ENCODE peak calls at places on chromosome 6, in five cellular contexts. R is breast epithelium, K is DND-41, T is AG10803, X is nephron progenitor cell. U is an unnamed sample.

GRCh38 chr6:126091507-126091906 is 105.2 kb downstream of the TRMT11 start:
- DNase-seq in R (no peak), T (no peak), X (no peak), K (no peak), U (no peak)

GRCh38 chr6:90860822-90861601 is 274.1 kb upstream of the MAP3K7 start:
- DNase-seq in K (peak), X (no peak), T (no peak), R (no peak), U (no peak)

GRCh38 chr6:125748534-125749111 is 809 bp upstream of the HEY2 start:
- DNase-seq in R (no peak), K (no peak), T (peak), X (no peak), U (no peak)

GRCh38 chr6:87723727-87724078 is 21.7 kb upstream of the AKIRIN2 start:
- DNase-seq in R (no peak), K (no peak), T (no peak), X (no peak), U (no peak)

GRCh38 chr6:26388441-26388840 is 5.5 kb downstream of the BTN2A2 start:
- DNase-seq in X (no peak), T (no peak), R (no peak), K (no peak), U (no peak)

GRCh38 chr6:27863962-27864905 is 48.0 kb downstream of the OR2B2 start:
- DNase-seq in K (no peak), X (no peak), R (no peak), T (peak), U (no peak)

GRCh38 chr6:160912411-160912810 is 79.2 kb upstream of the MAP3K4 start:
- DNase-seq in X (no peak), R (no peak), T (no peak), K (no peak), U (no peak)

GRCh38 chr6:148934534-148934933 is 187.7 kb downstream of the UST start:
- DNase-seq in T (peak), R (no peak), K (no peak), X (no peak), U (no peak)

GRCh38 chr6:88730602-88731001 is 232.8 kb downstream of the RNGTT start:
- DNase-seq in R (no peak), T (peak), K (no peak), X (no peak), U (no peak)

GRCh38 chr6:43184268-43184985 is 2.4 kb downstream of the CUL9 start:
- DNase-seq in R (no peak), X (no peak), K (no peak), T (no peak), U (no peak)

GRCh38 chr6:110859335-110859792 is 15.2 kb upstream of the AMD1 start:
- DNase-seq in T (no peak), X (no peak), K (no peak), R (no peak), U (no peak)

GRCh38 chr6:7161253-7161623 is 53.5 kb downstream of the RREB1 start:
- DNase-seq in K (no peak), X (no peak), T (no peak), R (no peak), U (no peak)

GRCh38 chr6:7159790-7160525 is 52.2 kb downstream of the RREB1 start:
- DNase-seq in T (no peak), R (no peak), K (no peak), X (no peak), U (no peak)

GRCh38 chr6:7156666-7157278 is 49.0 kb downstream of the RREB1 start:
- DNase-seq in K (no peak), R (no peak), X (no peak), T (peak), U (no peak)

GRCh38 chr6:7155871-7156579 is 48.3 kb downstream of the RREB1 start:
- DNase-seq in R (no peak), T (no peak), K (no peak), X (no peak), U (no peak)

GRCh38 chr6:7157752-7158616 is 50.2 kb downstream of the RREB1 start:
- DNase-seq in X (no peak), K (no peak), T (peak), R (no peak), U (no peak)
- TF ChIP-seq CTCF in X (no peak), K (no peak), T (peak), R (no peak), U (no peak)

GRCh38 chr6:52975580-52975979 is 19.5 kb downstream of the GSTA4 start:
- DNase-seq in T (peak), K (no peak), X (no peak), R (no peak), U (no peak)
- TF ChIP-seq CTCF in T (no peak), K (no peak), X (no peak), R (no peak), U (no peak)

GRCh38 chr6:36378936-36379335 is 8.5 kb downstream of the ETV7 start:
- DNase-seq in X (no peak), R (no peak), T (no peak), K (no peak), U (no peak)
- TF ChIP-seq CTCF in X (no peak), R (no peak), T (no peak), K (no peak), U (no peak)

GRCh38 chr6:151664390-151664789 is 143.1 kb upstream of the ESR1 start:
- DNase-seq in X (no peak), T (no peak), K (no peak), R (no peak), U (no peak)

GRCh38 chr6:151659212-151659611 is 148.3 kb upstream of the ESR1 start:
- DNase-seq in R (no peak), K (no peak), T (no peak), X (no peak), U (no peak)

GRCh38 chr6:151661509-151661908 is 146.0 kb upstream of the ESR1 start:
- DNase-seq in X (no peak), R (no peak), T (no peak), K (no peak), U (no peak)

GRCh38 chr6:151663559-151663958 is 143.9 kb upstream of the ESR1 start:
- DNase-seq in X (no peak), R (no peak), K (no peak), T (no peak), U (no peak)

DNA sequence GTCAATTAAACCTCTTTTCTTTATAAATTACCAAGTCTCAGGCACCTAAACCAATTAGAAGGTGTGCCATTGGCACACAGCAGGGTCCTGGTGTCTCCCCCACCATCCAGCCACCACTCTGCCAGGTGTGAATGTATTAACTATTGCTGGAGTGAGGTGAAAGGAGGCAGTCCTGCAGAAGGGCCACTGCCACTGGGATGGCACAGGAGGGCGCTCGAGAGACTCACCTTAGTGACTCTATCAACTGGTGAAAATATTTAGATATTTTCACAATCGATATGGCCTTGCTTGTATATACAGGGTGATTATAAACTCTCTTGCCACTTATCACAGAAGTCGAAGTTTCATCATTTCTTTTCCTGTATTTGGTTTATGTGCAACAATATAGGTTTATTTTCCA is 145.6 kb upstream of the ESR1 start:
- DNase-seq in X (peak), K (no peak), T (no peak), R (no peak), U (no peak)
- TF ChIP-seq CTCF in X (peak), K (no peak), T (peak), R (no peak), U (no peak)

DNA sequence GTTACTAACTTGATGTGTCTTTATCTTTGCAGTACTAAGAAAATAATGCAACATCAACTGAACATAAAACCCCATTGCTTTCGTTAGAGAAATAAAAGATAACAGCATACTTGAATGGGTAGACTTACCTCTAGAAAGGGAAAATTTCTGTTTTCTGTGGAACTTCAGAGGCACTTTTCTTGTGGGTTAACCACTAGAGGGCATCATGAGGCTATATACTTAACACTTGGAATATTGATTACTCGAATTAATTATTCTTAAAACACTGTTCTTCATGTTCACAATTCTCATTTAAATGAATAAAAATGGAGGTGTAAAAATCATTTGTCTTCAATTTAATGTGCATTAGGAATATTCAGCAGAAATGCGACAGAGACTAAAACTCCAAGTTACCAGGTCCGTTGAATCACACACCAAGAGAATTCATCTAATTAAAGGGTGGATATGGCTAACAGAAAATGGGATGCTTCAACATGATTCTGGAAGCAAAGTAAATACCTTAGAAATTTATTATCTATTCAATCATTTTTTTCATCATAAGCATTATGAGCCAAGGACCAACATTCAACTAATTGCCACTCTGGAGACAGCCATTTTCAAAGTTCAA is 330.8 kb upstream of the PREP start:
- DNase-seq in R (no peak), K (no peak), X (no peak), T (peak), U (no peak)
- TF ChIP-seq CTCF in R (peak), K (peak), X (peak), T (peak), U (peak)

U was measured in glutamatergic neuron.